ENCODE peak calls at places on chromosomes 12 and 14, in four cellular contexts. One of them, this sample, is unnamed.

GRCh38 chr12:113506867-113507266 is 35.2 kb upstream of the LHX5 start:
- DNase-seq in cardiac muscle cell: no peak
- DNase-seq in kidney epithelial cell: no peak
- DNase-seq in heart right ventricle: no peak
- DNase-seq in this sample: no peak

GRCh38 chr12:113222730-113223531 is 1.7 kb downstream of the TPCN1 start:
- DNase-seq in cardiac muscle cell: peak; percentile 93
- DNase-seq in kidney epithelial cell: peak; percentile 91
- DNase-seq in heart right ventricle: peak; percentile 57
- DNase-seq in this sample: no peak

GRCh38 chr14:51119411-51120051 is 24.6 kb upstream of the TRIM9 start:
- DNase-seq in cardiac muscle cell: no peak
- DNase-seq in kidney epithelial cell: no peak
- DNase-seq in heart right ventricle: no peak
- DNase-seq in this sample: no peak

GRCh38 chr12:3132636-3133409 is 55.6 kb downstream of the TSPAN9 start:
- DNase-seq in cardiac muscle cell: peak; percentile 72
- DNase-seq in kidney epithelial cell: no peak
- DNase-seq in heart right ventricle: peak; percentile 66
- DNase-seq in this sample: no peak

GRCh38 chr12:88225776-88226175 is 83.7 kb downstream of the TMTC3 start:
- DNase-seq in cardiac muscle cell: no peak
- DNase-seq in kidney epithelial cell: no peak
- DNase-seq in heart right ventricle: no peak
- DNase-seq in this sample: no peak

GRCh38 chr14:55221186-55221585 is 29.8 kb upstream of the DLGAP5 start:
- DNase-seq in cardiac muscle cell: peak; percentile 61
- DNase-seq in kidney epithelial cell: peak; percentile 31
- DNase-seq in heart right ventricle: no peak
- DNase-seq in this sample: no peak

GRCh38 chr14:62451221-62451620 is 594.0 kb downstream of the KCNH5 start:
- DNase-seq in cardiac muscle cell: no peak
- DNase-seq in kidney epithelial cell: no peak
- DNase-seq in heart right ventricle: no peak
- DNase-seq in this sample: no peak

GRCh38 chr14:32006267-32007110 is 70.6 kb upstream of the ARHGAP5 start:
- DNase-seq in cardiac muscle cell: peak; percentile 27
- DNase-seq in kidney epithelial cell: peak; percentile 98
- DNase-seq in heart right ventricle: no peak
- DNase-seq in this sample: no peak

GRCh38 chr12:67630373-67631088 is 18.0 kb upstream of the DYRK2 start:
- DNase-seq in cardiac muscle cell: peak; percentile 29
- DNase-seq in kidney epithelial cell: peak; percentile 34
- DNase-seq in heart right ventricle: peak; percentile 21
- DNase-seq in this sample: no peak

GRCh38 chr12:11812558-11813421 is 163.3 kb downstream of the ETV6 start:
- DNase-seq in cardiac muscle cell: peak; percentile 54
- DNase-seq in kidney epithelial cell: no peak
- DNase-seq in heart right ventricle: peak; percentile 39
- DNase-seq in this sample: peak; percentile 34

GRCh38 chr12:46351138-46351537 is 21.4 kb downstream of the SLC38A2 start:
- DNase-seq in cardiac muscle cell: no peak
- DNase-seq in kidney epithelial cell: no peak
- DNase-seq in heart right ventricle: no peak
- DNase-seq in this sample: no peak

GRCh38 chr12:122072031-122072970 is 6.3 kb upstream of the MLXIP start:
- DNase-seq in cardiac muscle cell: peak; percentile 93
- DNase-seq in kidney epithelial cell: no peak
- DNase-seq in heart right ventricle: no peak
- DNase-seq in this sample: no peak

GRCh38 chr12:10033783-10034381 is 3.4 kb downstream of the CLEC9A start:
- DNase-seq in cardiac muscle cell: peak; percentile 7
- DNase-seq in kidney epithelial cell: no peak
- DNase-seq in heart right ventricle: no peak
- DNase-seq in this sample: no peak

GRCh38 chr12:46492471-46493351 is 120.1 kb upstream of the SLC38A2 start:
- DNase-seq in cardiac muscle cell: peak; percentile 88
- DNase-seq in kidney epithelial cell: peak; percentile 80
- DNase-seq in heart right ventricle: no peak
- DNase-seq in this sample: no peak

GRCh38 chr12:123960029-123960428 is 12.6 kb downstream of the CCDC92 start:
- DNase-seq in cardiac muscle cell: no peak
- DNase-seq in kidney epithelial cell: no peak
- DNase-seq in heart right ventricle: no peak
- DNase-seq in this sample: no peak

DNA sequence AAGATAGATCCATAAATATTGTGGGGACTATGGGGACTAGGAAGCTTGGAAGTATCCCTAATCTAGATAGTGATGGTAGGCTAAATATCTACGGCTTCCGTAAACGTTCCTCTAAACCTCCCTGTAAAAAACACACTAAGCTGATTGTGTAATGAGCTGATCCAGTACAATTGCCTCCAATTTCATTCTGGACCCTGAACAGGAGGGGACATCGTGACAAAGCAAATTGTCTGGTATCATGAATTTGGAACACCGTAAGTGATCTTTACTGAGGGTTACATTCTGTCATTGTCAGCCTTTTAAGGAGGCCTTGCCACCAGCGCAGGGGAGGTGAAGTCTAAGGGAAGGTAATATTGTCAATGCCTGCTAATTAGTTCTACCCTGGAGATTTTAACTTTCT is 514 bp upstream of the MGST1 start:
- DNase-seq in cardiac muscle cell: no peak
- DNase-seq in kidney epithelial cell: no peak
- DNase-seq in heart right ventricle: no peak
- DNase-seq in this sample: no peak
- H3K4me3 ChIP-seq in cardiac muscle cell: peak overlapping the region; percentile 44
- H3K4me3 ChIP-seq in kidney epithelial cell: peak overlapping the region; percentile 59
- H3K4me3 ChIP-seq in heart right ventricle: no peak overlapping the region
- H3K4me3 ChIP-seq in this sample: peak overlapping the region; percentile 43

GRCh38 chr12:30795660-30796507 is 41.1 kb upstream of the CAPRIN2 start:
- DNase-seq in cardiac muscle cell: peak; percentile 86
- DNase-seq in kidney epithelial cell: no peak
- DNase-seq in heart right ventricle: peak; percentile 51
- DNase-seq in this sample: no peak
- H3K4me3 ChIP-seq in cardiac muscle cell: peak overlapping the region; percentile 50
- H3K4me3 ChIP-seq in kidney epithelial cell: peak overlapping the region; percentile 66
- H3K4me3 ChIP-seq in heart right ventricle: peak overlapping the region; percentile 51
- H3K4me3 ChIP-seq in this sample: peak overlapping the region; percentile 64

GRCh38 chr14:91751719-91752118 is 19.8 kb upstream of the CATSPERB start:
- DNase-seq in cardiac muscle cell: no peak
- DNase-seq in kidney epithelial cell: no peak
- DNase-seq in heart right ventricle: no peak
- DNase-seq in this sample: no peak

GRCh38 chr14:91753501-91754128 is 21.7 kb upstream of the CATSPERB start:
- DNase-seq in cardiac muscle cell: no peak
- DNase-seq in kidney epithelial cell: no peak
- DNase-seq in heart right ventricle: no peak
- DNase-seq in this sample: no peak

GRCh38 chr14:91754819-91755218 is 22.9 kb upstream of the CATSPERB start:
- DNase-seq in cardiac muscle cell: no peak
- DNase-seq in kidney epithelial cell: no peak
- DNase-seq in heart right ventricle: no peak
- DNase-seq in this sample: no peak

GRCh38 chr14:91754185-91754584 is 22.3 kb upstream of the CATSPERB start:
- DNase-seq in cardiac muscle cell: no peak
- DNase-seq in kidney epithelial cell: no peak
- DNase-seq in heart right ventricle: no peak
- DNase-seq in this sample: no peak

GRCh38 chr14:91752956-91753355 is 21.1 kb upstream of the CATSPERB start:
- DNase-seq in cardiac muscle cell: no peak
- DNase-seq in kidney epithelial cell: no peak
- DNase-seq in heart right ventricle: no peak
- DNase-seq in this sample: no peak
- H3K4me3 ChIP-seq in cardiac muscle cell: no peak overlapping the region
- H3K4me3 ChIP-seq in kidney epithelial cell: no peak overlapping the region
- H3K4me3 ChIP-seq in heart right ventricle: no peak overlapping the region
- H3K4me3 ChIP-seq in this sample: no peak overlapping the region

GRCh38 chr12:53984901-53985357 is at the start of gene HOXC10:
- DNase-seq in cardiac muscle cell: peak; percentile 80
- DNase-seq in kidney epithelial cell: peak; percentile 83
- DNase-seq in heart right ventricle: peak; percentile 68
- DNase-seq in this sample: no peak
- H3K4me3 ChIP-seq in cardiac muscle cell: no peak within 1 kb of the TSS
- H3K4me3 ChIP-seq in kidney epithelial cell: peak within 1 kb of the TSS; percentile 60
- H3K4me3 ChIP-seq in heart right ventricle: no peak within 1 kb of the TSS
- H3K4me3 ChIP-seq in this sample: peak within 1 kb of the TSS; percentile 24

GRCh38 chr14:104680806-104681688 is 8.4 kb upstream of the INF2 start:
- DNase-seq in cardiac muscle cell: peak; percentile 77
- DNase-seq in kidney epithelial cell: peak; percentile 48
- DNase-seq in heart right ventricle: no peak
- DNase-seq in this sample: peak; percentile 86
- H3K4me3 ChIP-seq in cardiac muscle cell: no peak overlapping the region
- H3K4me3 ChIP-seq in kidney epithelial cell: no peak overlapping the region
- H3K4me3 ChIP-seq in heart right ventricle: no peak overlapping the region
- H3K4me3 ChIP-seq in this sample: peak overlapping the region; percentile 54